ENCODE peak calls at places on chromosomes 1 and 21, in four cellular contexts. J is body of pancreas, U is IMR-90, T is GM12892. H is an unnamed sample.
A peak's percentile ranks its signal among the peaks of the same experiment; 100 is the strongest.

GRCh38 chr21:42315296-42315891 is at the start of gene TFF3:
- DNase-seq in J (peak; percentile 60), U (no peak), T (no peak), H (peak; percentile 86)

GRCh38 chr1:230355128-230355527 is 71.0 kb downstream of the PGBD5 start:
- DNase-seq in U (no peak), T (no peak), J (no peak), H (no peak)

GRCh38 chr1:229108598-229109201 is 162.2 kb upstream of the RAB4A start:
- DNase-seq in U (no peak), T (no peak), J (no peak), H (no peak)

GRCh38 chr1:229221106-229222019 is 49.5 kb upstream of the RAB4A start:
- DNase-seq in U (peak; percentile 36), T (no peak), J (peak; percentile 83), H (peak; percentile 81)

GRCh38 chr1:34009340-34009975 is 145.6 kb downstream of the HMGB4 start:
- DNase-seq in J (no peak), T (no peak), U (no peak), H (no peak)

GRCh38 chr1:20476260-20477038 is 9.6 kb downstream of the CAMK2N1 start:
- DNase-seq in T (no peak), J (peak; percentile 70), U (no peak), H (no peak)

GRCh38 chr1:153548722-153549695 is at the start of gene S100A3:
- DNase-seq in T (no peak), J (peak; percentile 70), U (peak; percentile 91), H (peak; percentile 95)

GRCh38 chr1:93585059-93585966 is 96.3 kb downstream of the BCAR3 start:
- DNase-seq in J (peak; percentile 99), U (no peak), T (no peak), H (peak; percentile 54)

GRCh38 chr21:42475526-42476492 is 20.2 kb downstream of the RSPH1 start:
- DNase-seq in T (no peak), J (no peak), U (no peak), H (peak; percentile 76)

GRCh38 chr1:154936416-154937050 is at the start of gene PMVK:
- DNase-seq in T (peak; percentile 89), U (peak; percentile 95), J (peak; percentile 95), H (peak; percentile 95)
- TF ChIP-seq POLR2A in T (peak; percentile 91), U (peak; percentile 64), J (peak; percentile 91), H (no peak)

DNA sequence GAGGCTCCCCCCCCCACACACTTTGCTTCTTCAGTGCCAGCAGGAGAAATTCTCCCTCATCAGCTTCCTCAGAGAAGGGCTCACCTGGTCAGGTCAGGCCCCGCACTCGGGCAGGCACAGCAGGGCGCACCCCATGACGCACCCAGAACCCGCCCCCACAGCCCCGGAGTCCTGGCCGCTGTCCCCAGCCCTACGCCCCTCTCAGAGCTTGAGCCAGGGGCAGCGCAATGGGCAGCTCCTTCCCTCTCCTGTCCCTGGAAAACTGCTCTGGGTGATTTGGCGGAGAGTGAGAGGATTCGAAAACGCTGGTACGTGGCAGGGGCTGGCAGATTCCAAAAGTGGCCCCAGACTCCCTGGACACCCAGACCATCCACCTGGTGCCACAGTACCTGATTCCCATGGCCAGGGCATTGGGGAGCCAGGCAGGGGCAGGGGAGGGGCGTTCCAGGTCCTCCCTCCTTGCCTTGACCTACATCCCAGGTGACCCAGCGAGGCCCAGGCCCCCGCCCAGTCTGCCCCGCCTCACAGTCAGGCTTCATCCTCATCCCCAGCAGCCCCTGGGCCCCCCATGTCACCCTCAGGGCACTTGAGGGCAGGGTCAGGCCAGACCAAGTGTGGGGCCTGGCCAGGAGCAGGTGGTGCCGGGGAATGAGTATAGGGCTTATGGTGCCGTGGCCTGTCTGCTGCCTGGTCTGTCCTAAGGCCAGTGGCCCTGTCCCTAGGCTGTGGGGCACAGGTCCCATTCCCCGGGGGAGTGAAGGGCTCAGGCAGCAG is 23.8 kb downstream of the RRP1 start:
- DNase-seq in U (no peak), T (no peak), J (no peak), H (no peak)
- TF ChIP-seq POLR2A in U (no peak), T (no peak), J (no peak), H (no peak)

GRCh38 chr1:67561704-67562113 is 123.3 kb upstream of the GADD45A start:
- DNase-seq in J (peak; percentile 98), U (peak; percentile 85), T (peak; percentile 42), H (peak; percentile 87)
- TF ChIP-seq POLR2A in J (peak; percentile 31), U (no peak), T (no peak), H (no peak)

GRCh38 chr1:30423570-30423969 is 299.8 kb downstream of the MATN1 start:
- DNase-seq in J (no peak), T (no peak), U (no peak), H (no peak)
- TF ChIP-seq POLR2A in J (no peak), T (no peak), U (no peak), H (no peak)

GRCh38 chr1:160285506-160285905 is 573 bp upstream of the PEX19 start:
- DNase-seq in J (no peak), T (no peak), U (no peak), H (no peak)
- TF ChIP-seq POLR2A in J (no peak), T (no peak), U (no peak), H (no peak)

GRCh38 chr1:206685749-206686485 is 1.2 kb downstream of the MAPKAPK2 start:
- DNase-seq in U (peak; percentile 80), J (peak; percentile 68), T (peak; percentile 40), H (peak; percentile 91)
- TF ChIP-seq POLR2A in U (peak; percentile 93), J (peak; percentile 73), T (no peak), H (no peak)

DNA sequence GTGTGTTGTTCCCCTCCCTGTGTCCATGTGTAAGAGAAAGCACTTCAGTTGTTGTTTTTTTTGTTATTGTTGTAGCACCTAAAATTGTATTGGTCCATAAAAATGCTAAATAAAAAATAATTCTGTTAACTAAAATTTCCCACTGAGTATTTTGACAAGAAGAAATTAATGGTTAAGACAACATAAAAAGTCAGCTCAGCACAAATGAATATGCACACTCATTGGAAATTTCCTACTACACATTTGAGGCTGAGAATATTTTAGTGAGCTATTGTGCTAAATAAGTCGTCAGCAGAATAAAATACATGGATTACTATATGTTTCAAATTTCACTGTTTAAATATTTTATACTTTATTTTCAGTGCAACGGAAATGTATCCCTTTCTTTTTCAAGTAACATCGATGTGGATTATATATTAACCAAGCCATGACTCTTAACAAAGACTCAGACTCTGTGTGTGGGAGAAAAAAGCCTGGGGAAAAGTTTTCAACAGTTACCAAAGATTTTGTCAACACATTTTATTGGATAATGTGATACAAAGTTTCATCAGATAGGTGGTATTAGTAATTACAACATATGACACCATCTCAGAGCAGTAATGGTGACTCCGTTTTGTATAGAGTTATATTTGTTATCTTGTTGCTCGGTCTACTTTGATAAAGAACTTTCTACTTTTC is 63.4 kb downstream of the LYPLAL1 start:
- DNase-seq in J (no peak), T (no peak), U (no peak), H (no peak)
- TF ChIP-seq POLR2A in J (no peak), T (no peak), U (no peak), H (no peak)